ENCODE peak calls at places on chromosomes 4 and X, in six cellular contexts. S is fibroblast of mammary gland, I is tibial artery, C is brain microvascular endothelial cell, K is SJSA1, P is GM06990. B is an unnamed sample.

GRCh38 chrX:153724252-153725038 is at the start of the genes ABCD1 and BCAP31:
- DNase-seq in S (peak), I (peak), C (peak), K (peak), P (peak), B (peak)

GRCh38 chr4:77862478-77863216 is at the start of gene MRPL1:
- DNase-seq in S (peak), I (peak), C (peak), K (peak), P (peak), B (peak)

GRCh38 chr4:56666279-56666678 is 14.8 kb downstream of the HOPX start:
- DNase-seq in S (peak), I (no peak), C (no peak), K (no peak), P (no peak), B (no peak)

GRCh38 chr4:78529569-78530209 is 21.9 kb upstream of the ANXA3 start:
- DNase-seq in S (peak), I (no peak), C (no peak), K (no peak), P (no peak), B (no peak)

GRCh38 chrX:102934624-102935023 is 2.4 kb upstream of the RAB40AL start:
- DNase-seq in S (peak), I (no peak), C (peak), K (no peak), P (no peak), B (no peak)

GRCh38 chr4:111454961-111455360 is 690.3 kb upstream of the FAM241A start:
- DNase-seq in S (no peak), I (no peak), C (no peak), K (no peak), P (no peak), B (no peak)

GRCh38 chr4:2930821-2931764 is 32.1 kb downstream of the NOP14 start:
- DNase-seq in S (no peak), I (peak), C (no peak), K (no peak), P (no peak), B (no peak)

GRCh38 chrX:46279925-46280313 is 265.3 kb downstream of the ZNF674 start:
- DNase-seq in S (peak), I (no peak), C (no peak), K (no peak), P (no peak), B (peak)

GRCh38 chr4:6388713-6389112 is 83.7 kb downstream of the PPP2R2C start:
- DNase-seq in S (no peak), I (no peak), C (no peak), K (no peak), P (no peak), B (no peak)

GRCh38 chr4:48706741-48707140 is 73.3 kb downstream of the FRYL start:
- DNase-seq in S (peak), I (no peak), C (no peak), K (no peak), P (no peak), B (no peak)

GRCh38 chr4:142883433-142883832 is 37.3 kb upstream of the INPP4B start:
- DNase-seq in S (peak), I (no peak), C (no peak), K (no peak), P (no peak), B (peak)

GRCh38 chr4:41207330-41207831 is 7.0 kb downstream of the APBB2 start:
- DNase-seq in S (peak), I (no peak), C (no peak), K (no peak), P (no peak), B (no peak)

GRCh38 chrX:119391279-119391678 is 7.9 kb upstream of the SLC25A43 start:
- DNase-seq in S (peak), I (no peak), C (peak), K (no peak), P (no peak), B (no peak)

GRCh38 chrX:119389854-119390501 is 9.2 kb upstream of the SLC25A43 start:
- DNase-seq in S (no peak), I (no peak), C (no peak), K (no peak), P (no peak), B (no peak)

GRCh38 chrX:119393144-119393543 is 6.0 kb upstream of the SLC25A43 start:
- DNase-seq in S (no peak), I (no peak), C (no peak), K (no peak), P (no peak), B (no peak)

DNA sequence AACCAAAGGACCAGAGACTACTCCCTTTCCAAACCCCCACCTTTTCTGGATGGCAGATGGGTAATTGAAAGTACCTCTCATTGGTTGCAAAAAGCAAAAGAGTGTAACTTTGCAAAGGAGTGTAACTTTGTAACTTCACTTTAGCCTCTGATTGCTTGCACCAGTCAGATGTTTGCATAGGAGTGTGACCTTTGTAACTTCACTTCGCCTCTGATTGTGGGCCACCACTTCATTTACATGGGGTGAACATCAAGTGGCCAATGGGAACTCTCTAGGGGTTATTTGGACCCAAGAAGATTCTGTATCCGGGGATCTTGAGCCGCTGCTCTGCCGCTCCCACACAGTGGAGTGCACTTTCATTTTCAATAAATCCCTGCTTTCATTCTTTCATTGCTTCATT is 9.9 kb upstream of the SLC25A43 start:
- DNase-seq in S (no peak), I (no peak), C (no peak), K (no peak), P (no peak), B (no peak)
- H3K4me3 ChIP-seq in S (no peak), I (no peak), C (no peak), K (peak), P (no peak), B (no peak)

DNA sequence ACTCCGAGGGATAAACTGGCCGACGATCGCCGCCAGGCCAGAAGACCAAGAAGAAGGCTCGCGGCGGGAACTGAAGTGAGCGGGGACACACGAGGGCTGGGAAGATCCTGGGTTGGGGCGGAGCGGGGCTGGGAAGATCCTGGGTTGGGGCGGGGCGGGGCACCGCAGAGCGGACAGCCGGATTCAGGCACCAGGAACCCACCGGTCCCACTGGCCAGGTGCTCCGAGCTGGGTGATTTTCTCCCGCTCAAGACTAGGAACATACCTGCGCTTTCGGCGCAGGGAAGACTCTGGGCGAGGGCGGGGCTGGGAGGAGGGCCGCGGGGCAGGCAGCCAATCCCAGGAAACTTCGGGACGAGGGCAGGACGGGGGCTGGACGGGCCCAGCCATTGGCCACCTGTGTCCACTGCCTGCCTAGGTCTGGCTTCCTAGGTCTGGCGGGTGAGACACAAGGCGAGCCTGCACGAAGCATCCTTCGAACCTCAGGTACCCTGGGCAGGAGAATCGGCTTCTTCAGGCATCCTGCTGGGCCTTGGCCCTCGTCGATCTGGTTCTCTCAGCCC is at the start of gene ERVMER34-1:
- DNase-seq in S (peak), I (no peak), C (peak), K (no peak), P (no peak), B (no peak)
- H3K4me3 ChIP-seq in S (peak), I (peak), C (peak), K (no peak), P (no peak), B (peak)

GRCh38 chrX:47621851-47622250 is 2.2 kb upstream of the SYN1 start:
- DNase-seq in S (no peak), I (no peak), C (no peak), K (no peak), P (no peak), B (no peak)

GRCh38 chrX:47623540-47624027 is 3.9 kb upstream of the SYN1 start:
- DNase-seq in S (peak), I (no peak), C (peak), K (peak), P (no peak), B (peak)

GRCh38 chrX:47620303-47620685 is 637 bp upstream of the SYN1 start:
- DNase-seq in S (no peak), I (no peak), C (no peak), K (no peak), P (no peak), B (no peak)

GRCh38 chrX:47618923-47619485 is 653 bp downstream of the SYN1 start:
- DNase-seq in S (no peak), I (no peak), C (no peak), K (no peak), P (no peak), B (no peak)

DNA sequence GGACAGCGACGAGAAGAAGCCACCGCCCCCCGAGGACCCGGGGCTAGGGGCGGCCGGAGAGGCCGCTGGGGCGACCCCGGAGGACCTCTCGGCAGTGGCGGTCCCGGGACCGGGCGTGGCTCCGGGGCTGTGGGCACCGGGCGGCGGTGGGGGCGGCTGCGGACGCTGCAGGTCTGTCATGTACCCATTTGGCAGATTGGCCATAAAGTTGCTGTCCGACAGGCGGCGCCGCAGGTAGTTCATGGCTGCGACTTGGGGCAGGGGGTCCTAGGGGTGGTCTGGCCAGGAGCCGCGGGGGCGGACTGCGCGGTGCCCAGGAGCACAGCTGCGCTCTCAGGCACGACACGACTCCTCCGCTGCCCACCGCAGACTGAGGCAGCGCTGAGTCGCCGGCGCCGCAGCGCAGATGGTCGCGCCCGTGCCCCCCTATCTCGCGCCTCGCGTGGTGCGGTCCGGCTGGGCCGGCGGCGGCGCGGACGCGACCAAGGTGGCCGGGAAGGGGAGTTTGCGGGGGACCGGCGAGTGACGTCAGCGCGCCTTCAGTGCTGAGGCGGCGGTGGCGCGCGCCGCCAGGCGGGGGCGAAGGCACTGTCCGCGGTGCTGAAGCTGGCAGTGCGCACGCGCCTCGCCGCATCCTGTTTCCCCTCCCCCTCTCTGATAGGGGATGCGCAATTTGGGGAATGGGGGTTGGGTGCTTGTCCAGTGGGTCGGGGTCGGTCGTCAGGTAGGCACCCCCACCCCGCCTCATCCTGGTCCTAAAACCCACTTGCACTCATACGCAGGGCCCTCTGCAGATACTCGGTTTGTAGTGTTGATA is at the start of gene SYN1:
- DNase-seq in S (peak), I (peak), C (peak), K (peak), P (peak), B (peak)
- H3K4me3 ChIP-seq in S (peak), I (peak), C (peak), K (peak), P (peak), B (peak)

DNA sequence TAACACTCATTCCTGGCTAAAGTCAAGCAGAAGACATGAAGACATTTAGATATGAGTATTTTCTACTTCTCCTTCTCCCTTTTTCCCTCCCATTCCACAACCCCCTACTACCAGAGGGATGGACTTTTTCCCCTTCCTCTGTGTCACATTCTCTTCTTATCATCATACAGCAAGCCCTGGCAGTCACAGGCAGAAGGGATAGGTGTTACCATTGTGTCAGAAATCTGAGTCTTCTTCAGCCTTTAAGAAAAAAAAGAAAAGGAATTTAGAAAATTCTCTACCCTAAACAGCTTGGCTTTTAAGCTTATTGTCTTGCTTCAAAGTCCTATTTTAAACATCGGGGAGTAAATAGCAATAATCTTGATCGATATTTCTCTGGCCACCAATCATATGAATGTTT is 30.8 kb upstream of the ADH1C start:
- DNase-seq in S (peak), I (no peak), C (no peak), K (no peak), P (no peak), B (no peak)
- H3K4me3 ChIP-seq in S (no peak), I (no peak), C (no peak), K (no peak), P (no peak), B (no peak)

GRCh38 chr4:169773889-169774288 is 16.1 kb upstream of the HPF1 start:
- DNase-seq in S (no peak), I (no peak), C (no peak), K (no peak), P (no peak), B (no peak)

GRCh38 chr4:169770411-169770810 is 12.7 kb upstream of the HPF1 start:
- DNase-seq in S (peak), I (no peak), C (no peak), K (no peak), P (no peak), B (no peak)

GRCh38 chr4:169774466-169775445 is 17.0 kb upstream of the HPF1 start:
- DNase-seq in S (no peak), I (no peak), C (no peak), K (no peak), P (peak), B (no peak)
- H3K4me3 ChIP-seq in S (peak), I (peak), C (peak), K (no peak), P (no peak), B (no peak)